ENCODE peak calls at places on chromosomes 1 and 21, in four cellular contexts. S, X, F and C are unnamed samples.

GRCh38 chr1:174013864-174014418 is 8.2 kb downstream of the RC3H1 start:
- DNase-seq in S (no peak), X (no peak), F (no peak), C (no peak)

GRCh38 chr1:62746086-62746808 is 37.7 kb upstream of the ATG4C start:
- DNase-seq in S (no peak), X (peak), F (peak), C (peak)

GRCh38 chr1:6440198-6441126 is 15.9 kb downstream of the ESPN start:
- DNase-seq in S (no peak), X (no peak), F (peak), C (peak)

GRCh38 chr1:31931241-31932225 is 6.6 kb downstream of the PTP4A2 start:
- DNase-seq in S (no peak), X (no peak), F (no peak), C (peak)

GRCh38 chr1:205355054-205355453 is 1.7 kb downstream of the KLHDC8A start:
- DNase-seq in S (no peak), X (no peak), F (peak), C (no peak)

GRCh38 chr1:206967096-206967851 is 3.0 kb downstream of the FCAMR start:
- DNase-seq in S (no peak), X (no peak), F (peak), C (peak)

GRCh38 chr1:41161851-41162250 is 80.3 kb downstream of the SCMH1 start:
- DNase-seq in S (no peak), X (peak), F (no peak), C (no peak)

GRCh38 chr1:243942196-243943150 is 92.4 kb upstream of the AKT3 start:
- DNase-seq in S (no peak), X (no peak), F (no peak), C (no peak)

GRCh38 chr1:62241357-62242131 is 46.9 kb downstream of the L1TD1 start:
- DNase-seq in S (no peak), X (peak), F (no peak), C (peak)

GRCh38 chr1:29805122-29805895 is 569.0 kb downstream of the PTPRU start:
- DNase-seq in S (no peak), X (no peak), F (no peak), C (no peak)

GRCh38 chr1:183543619-183544204 is 46.5 kb downstream of the NCF2 start:
- DNase-seq in S (no peak), X (peak), F (peak), C (peak)

GRCh38 chr1:116496380-116496779 is 74.4 kb downstream of the CD58 start:
- DNase-seq in S (no peak), X (no peak), F (peak), C (no peak)

GRCh38 chr21:46038871-46039397 is 57.4 kb downstream of the COL6A1 start:
- DNase-seq in S (peak), X (no peak), F (peak), C (peak)

GRCh38 chr21:15010645-15011044 is 54.2 kb downstream of the NRIP1 start:
- DNase-seq in S (no peak), X (peak), F (peak), C (peak)

GRCh38 chr1:177122461-177122860 is 42.1 kb downstream of the ASTN1 start:
- DNase-seq in S (no peak), X (no peak), F (no peak), C (no peak)

GRCh38 chr1:94962745-94963265 is 35.9 kb upstream of the CNN3 start:
- DNase-seq in S (peak), X (no peak), F (peak), C (peak)

GRCh38 chr21:45403133-45403824 is 1.7 kb upstream of the COL18A1 start:
- DNase-seq in S (no peak), X (no peak), F (no peak), C (no peak)

GRCh38 chr1:199297901-199298300 is 659.1 kb downstream of the PTPRC start:
- DNase-seq in S (no peak), X (no peak), F (peak), C (no peak)

GRCh38 chr1:8281843-8282509 is 35.9 kb upstream of the SLC45A1 start:
- DNase-seq in S (no peak), X (peak), F (peak), C (no peak)

GRCh38 chr1:151106891-151107290 is 36.3 kb downstream of the GABPB2 start:
- DNase-seq in S (no peak), X (no peak), F (no peak), C (peak)

GRCh38 chr1:162070094-162070748 is 730 bp downstream of the NOS1AP start:
- DNase-seq in S (no peak), X (peak), F (no peak), C (no peak)